ENCODE peak calls at places on chromosomes 3 and 15, in eight cellular contexts. T, S, V, C, B, P, X and U are unnamed samples.

GRCh38 chr3:29453278-29453961 is 172.5 kb downstream of the RBMS3 start:
- DNase-seq in P (peak; percentile 31), S (no peak), T (peak; percentile 23), B (no peak), V (no peak), C (no peak), X (no peak), U (no peak)

GRCh38 chr3:136078421-136079364 is 113.2 kb downstream of the PPP2R3A start:
- DNase-seq in S (peak; percentile 71), T (peak; percentile 60), P (no peak), X (no peak), V (peak; percentile 9), B (peak; percentile 22), C (no peak), U (peak; percentile 37)

GRCh38 chr3:189099505-189100290 is 72.1 kb upstream of the TPRG1 start:
- DNase-seq in T (no peak), P (no peak), B (no peak), X (no peak), V (no peak), S (no peak), C (no peak), U (no peak)

GRCh38 chr15:48963524-48964113 is at the start of gene SHC4:
- DNase-seq in S (peak; percentile 90), C (no peak), B (peak; percentile 63), P (no peak), V (peak; percentile 22), T (peak; percentile 88), X (no peak), U (peak; percentile 60)

GRCh38 chr3:99637041-99637380 is 1.4 kb upstream of the COL8A1 start:
- DNase-seq in C (no peak), X (no peak), P (no peak), V (no peak), S (peak; percentile 87), T (peak; percentile 65), B (no peak), U (no peak)

GRCh38 chr3:159884661-159885402 is 103.8 kb upstream of the IL12A start:
- DNase-seq in B (peak; percentile 44), X (no peak), V (peak; percentile 42), C (no peak), P (no peak), T (peak; percentile 75), S (peak; percentile 76), U (peak; percentile 58)

GRCh38 chr3:189567772-189568420 is 63.3 kb upstream of the TP63 start:
- DNase-seq in X (peak; percentile 72), S (no peak), T (no peak), P (no peak), V (no peak), B (no peak), C (no peak), U (no peak)

GRCh38 chr3:61571516-61572336 is 10.4 kb downstream of the PTPRG start:
- DNase-seq in X (no peak), T (peak; percentile 90), S (peak; percentile 63), P (no peak), C (no peak), B (no peak), V (no peak), U (no peak)

GRCh38 chr3:129967761-129968160 is 6.8 kb upstream of the TRH start:
- DNase-seq in X (no peak), S (no peak), T (no peak), C (no peak), P (no peak), B (no peak), V (no peak), U (no peak)

GRCh38 chr15:56817690-56818089 is 84.4 kb upstream of the ZNF280D start:
- DNase-seq in V (no peak), X (no peak), T (no peak), P (no peak), C (no peak), S (no peak), B (no peak), U (no peak)

GRCh38 chr15:40906947-40907802 is 12.9 kb downstream of the VPS18 start:
- DNase-seq in B (no peak), T (no peak), S (peak; percentile 24), P (peak; percentile 90), C (no peak), V (peak; percentile 69), X (no peak), U (no peak)

GRCh38 chr15:48360841-48361240 is 29.6 kb downstream of the DUT start:
- DNase-seq in P (no peak), S (peak; percentile 42), B (peak; percentile 41), V (no peak), X (no peak), T (peak; percentile 47), C (no peak), U (no peak)

GRCh38 chr15:77834276-77834990 is 201.7 kb upstream of the LINGO1 start:
- DNase-seq in S (no peak), B (no peak), X (no peak), P (no peak), C (no peak), T (no peak), V (no peak), U (no peak)

GRCh38 chr15:48559270-48559669 is 86.2 kb downstream of the FBN1 start:
- DNase-seq in B (no peak), C (no peak), P (no peak), V (no peak), S (peak; percentile 94), X (no peak), T (peak; percentile 82), U (no peak)

DNA sequence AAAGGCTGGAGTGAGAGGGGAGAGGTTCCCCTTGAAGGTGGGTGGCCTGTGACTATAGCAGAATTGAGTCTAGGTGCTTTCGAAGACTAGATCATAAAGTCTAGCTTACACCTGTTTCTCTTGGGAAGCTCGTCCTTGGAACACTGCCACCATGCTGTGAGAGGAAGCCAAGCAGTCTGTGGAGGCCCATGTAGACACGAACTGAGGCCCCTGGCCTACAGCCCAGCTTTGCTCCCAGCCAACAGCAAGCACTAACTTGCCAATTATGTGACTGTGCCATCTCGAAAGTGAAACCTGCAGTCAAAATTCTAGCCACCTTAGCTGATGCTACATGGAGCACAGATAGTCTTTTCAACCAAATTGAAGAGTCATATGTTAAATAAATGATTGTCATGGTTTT is 190.5 kb upstream of the NECTIN3 start:
- DNase-seq in C (no peak), V (no peak), X (no peak), T (peak; percentile 68), S (peak; percentile 68), B (peak; percentile 33), P (peak; percentile 54), U (no peak)
- TF ChIP-seq CTCF in C (peak; percentile 23), V (no peak), X (peak; percentile 46), T (peak; percentile 21), S (peak; percentile 52), B (no peak), P (no peak), U (no peak)

GRCh38 chr15:45268135-45268534 is 16.1 kb downstream of the SLC28A2 start:
- DNase-seq in S (no peak), X (no peak), T (no peak), B (peak; percentile 18), V (no peak), C (no peak), P (no peak), U (no peak)
- TF ChIP-seq CTCF in S (no peak), X (peak; percentile 44), T (no peak), B (no peak), V (no peak), C (no peak), P (peak; percentile 15), U (no peak)

GRCh38 chr3:37974928-37975223 is 15.7 kb upstream of the VILL start:
- DNase-seq in C (no peak), P (no peak), T (no peak), B (no peak), X (no peak), S (no peak), V (no peak), U (no peak)
- TF ChIP-seq CTCF in C (peak; percentile 4), P (no peak), T (no peak), B (peak; percentile 27), X (no peak), S (no peak), V (peak; percentile 28), U (no peak)

GRCh38 chr15:99704444-99704838 is 28.8 kb downstream of the LYSMD4 start:
- DNase-seq in T (peak; percentile 95), S (peak; percentile 97), P (no peak), V (peak; percentile 60), C (peak; percentile 21), X (peak; percentile 54), B (peak; percentile 90), U (peak; percentile 56)

GRCh38 chr15:99707481-99708270 is 25.6 kb downstream of the LYSMD4 start:
- DNase-seq in T (no peak), X (no peak), S (peak; percentile 48), C (no peak), V (peak; percentile 4), B (no peak), P (no peak), U (no peak)

GRCh38 chr15:99702895-99703602 is 30.2 kb downstream of the LYSMD4 start:
- DNase-seq in X (no peak), B (no peak), C (no peak), S (peak; percentile 69), V (no peak), P (no peak), T (peak; percentile 54), U (no peak)

GRCh38 chr15:99706557-99707303 is 26.5 kb downstream of the LYSMD4 start:
- DNase-seq in X (no peak), P (no peak), C (no peak), B (no peak), V (no peak), T (no peak), S (peak; percentile 26), U (no peak)

GRCh38 chr15:99703603-99704443 is 29.4 kb downstream of the LYSMD4 start:
- DNase-seq in C (no peak), P (no peak), V (peak; percentile 44), S (peak; percentile 96), T (peak; percentile 95), X (peak; percentile 56), B (peak; percentile 81), U (peak; percentile 43)
- TF ChIP-seq CTCF in C (peak; percentile 60), P (no peak), V (no peak), S (peak; percentile 63), T (peak; percentile 72), X (peak; percentile 30), B (peak; percentile 47), U (peak; percentile 26)

GRCh38 chr15:74842581-74843444 is at the start of gene ULK3:
- DNase-seq in T (peak; percentile 88), V (peak; percentile 99), P (peak; percentile 94), X (peak; percentile 91), B (peak; percentile 90), C (peak; percentile 93), S (peak; percentile 91), U (peak; percentile 97)
- TF ChIP-seq CTCF in T (no peak), V (peak; percentile 80), P (peak; percentile 94), X (peak; percentile 52), B (peak; percentile 78), C (peak; percentile 70), S (no peak), U (peak; percentile 63)

GRCh38 chr15:83378921-83379561 is 68.1 kb upstream of the SH3GL3 start:
- DNase-seq in P (no peak), C (no peak), T (no peak), B (no peak), S (no peak), V (no peak), X (no peak), U (no peak)
- TF ChIP-seq CTCF in P (no peak), C (no peak), T (no peak), B (no peak), S (no peak), V (no peak), X (no peak), U (no peak)